ENCODE peak calls at places on chromosomes 11 and 22, in four cellular contexts. One of them, this sample, is unnamed.
A peak's percentile ranks its signal among the peaks of the same experiment; 100 is the strongest.

GRCh38 chr22:34623580-34623979 is 442.4 kb upstream of the ISX start:
- DNase-seq in A549: no peak
- DNase-seq in HepG2: no peak
- DNase-seq in K562: no peak
- DNase-seq in this sample: no peak

GRCh38 chr11:77377734-77378133 is 76.2 kb upstream of the GDPD4 start:
- DNase-seq in A549: no peak
- DNase-seq in HepG2: no peak
- DNase-seq in K562: no peak
- DNase-seq in this sample: no peak

GRCh38 chr11:3169952-3170755 is 5.0 kb upstream of the OSBPL5 start:
- DNase-seq in A549: no peak
- DNase-seq in HepG2: no peak
- DNase-seq in K562: no peak
- DNase-seq in this sample: no peak

GRCh38 chr11:128759597-128759996 is 65.7 kb downstream of the FLI1 start:
- DNase-seq in A549: no peak
- DNase-seq in HepG2: no peak
- DNase-seq in K562: no peak
- DNase-seq in this sample: no peak

GRCh38 chr11:8234425-8234821 is 29.3 kb downstream of the LMO1 start:
- DNase-seq in A549: peak; percentile 86
- DNase-seq in HepG2: no peak
- DNase-seq in K562: no peak
- DNase-seq in this sample: no peak

GRCh38 chr11:104329043-104329442 is 165.1 kb upstream of the PDGFD start:
- DNase-seq in A549: no peak
- DNase-seq in HepG2: no peak
- DNase-seq in K562: no peak
- DNase-seq in this sample: no peak

GRCh38 chr11:32580967-32581366 is 2.7 kb upstream of the EIF3M start:
- DNase-seq in A549: no peak
- DNase-seq in HepG2: peak; percentile 35
- DNase-seq in K562: no peak
- DNase-seq in this sample: no peak

GRCh38 chr11:38282718-38283117 is 1684.7 kb upstream of the RAG2 start:
- DNase-seq in A549: no peak
- DNase-seq in HepG2: no peak
- DNase-seq in K562: no peak
- DNase-seq in this sample: no peak

GRCh38 chr22:47196881-47197701 is 434.6 kb downstream of the TBC1D22A start:
- DNase-seq in A549: no peak
- DNase-seq in HepG2: no peak
- DNase-seq in K562: no peak
- DNase-seq in this sample: no peak

GRCh38 chr11:105861225-105861624 is 160.8 kb downstream of the MSANTD4 start:
- DNase-seq in A549: no peak
- DNase-seq in HepG2: no peak
- DNase-seq in K562: no peak
- DNase-seq in this sample: no peak

GRCh38 chr11:746289-747175 is 732 bp upstream of the TALDO1 start:
- DNase-seq in A549: no peak
- DNase-seq in HepG2: no peak
- DNase-seq in K562: no peak
- DNase-seq in this sample: peak; percentile 57

GRCh38 chr11:6225024-6225423 is 9.4 kb downstream of the FHIP1B start:
- DNase-seq in A549: no peak
- DNase-seq in HepG2: no peak
- DNase-seq in K562: no peak
- DNase-seq in this sample: no peak

GRCh38 chr11:44290206-44290605 is 19.7 kb downstream of the ALX4 start:
- DNase-seq in A549: no peak
- DNase-seq in HepG2: no peak
- DNase-seq in K562: no peak
- DNase-seq in this sample: no peak

GRCh38 chr11:96151501-96151900 is 191.5 kb downstream of the MAML2 start:
- DNase-seq in A549: no peak
- DNase-seq in HepG2: no peak
- DNase-seq in K562: no peak
- DNase-seq in this sample: no peak

GRCh38 chr11:90178751-90179150 is 44.1 kb downstream of the CHORDC1 start:
- DNase-seq in A549: no peak
- DNase-seq in HepG2: no peak
- DNase-seq in K562: no peak
- DNase-seq in this sample: no peak

GRCh38 chr11:86639172-86639571 is 33.2 kb downstream of the ME3 start:
- DNase-seq in A549: no peak
- DNase-seq in HepG2: no peak
- DNase-seq in K562: no peak
- DNase-seq in this sample: no peak

GRCh38 chr11:32333335-32333991 is 101.9 kb downstream of the WT1 start:
- DNase-seq in A549: peak; percentile 73
- DNase-seq in HepG2: no peak
- DNase-seq in K562: no peak
- DNase-seq in this sample: peak; percentile 79

GRCh38 chr11:46832511-46833214 is 13.4 kb downstream of the CKAP5 start:
- DNase-seq in A549: no peak
- DNase-seq in HepG2: no peak
- DNase-seq in K562: peak; percentile 55
- DNase-seq in this sample: no peak

GRCh38 chr11:116457336-116458007 is 315.3 kb downstream of the BUD13 start:
- DNase-seq in A549: no peak
- DNase-seq in HepG2: no peak
- DNase-seq in K562: no peak
- DNase-seq in this sample: no peak

GRCh38 chr11:74504100-74504691 is 10.7 kb upstream of the LIPT2 start:
- DNase-seq in A549: no peak
- DNase-seq in HepG2: peak; percentile 27
- DNase-seq in K562: no peak
- DNase-seq in this sample: no peak

GRCh38 chr22:43412808-43413785 is 1.3 kb downstream of the MPPED1 start:
- DNase-seq in A549: no peak
- DNase-seq in HepG2: no peak
- DNase-seq in K562: no peak
- DNase-seq in this sample: no peak

GRCh38 chr11:20036625-20037335 is 123.5 kb downstream of the DBX1 start:
- DNase-seq in A549: no peak
- DNase-seq in HepG2: no peak
- DNase-seq in K562: no peak
- DNase-seq in this sample: no peak

GRCh38 chr11:7576671-7577225 is 62.9 kb downstream of the PPFIBP2 start:
- DNase-seq in A549: no peak
- DNase-seq in HepG2: no peak
- DNase-seq in K562: no peak
- DNase-seq in this sample: no peak

GRCh38 chr11:76789443-76789719 is 6.2 kb downstream of the TSKU start:
- DNase-seq in A549: no peak
- DNase-seq in HepG2: no peak
- DNase-seq in K562: no peak
- DNase-seq in this sample: no peak

GRCh38 chr11:134639586-134640330 is 227.7 kb upstream of the B3GAT1 start:
- DNase-seq in A549: no peak
- DNase-seq in HepG2: no peak
- DNase-seq in K562: no peak
- DNase-seq in this sample: no peak

GRCh38 chr11:6258571-6258998 is 1.1 kb upstream of the CCKBR start:
- DNase-seq in A549: no peak
- DNase-seq in HepG2: no peak
- DNase-seq in K562: no peak
- DNase-seq in this sample: peak; percentile 36

GRCh38 chr11:67499808-67500793 is 5.1 kb downstream of the PITPNM1 start:
- DNase-seq in A549: no peak
- DNase-seq in HepG2: no peak
- DNase-seq in K562: no peak
- DNase-seq in this sample: no peak

GRCh38 chr11:14934641-14935351 is 37.4 kb downstream of the CALCA start:
- DNase-seq in A549: no peak
- DNase-seq in HepG2: no peak
- DNase-seq in K562: no peak
- DNase-seq in this sample: no peak

GRCh38 chr11:34745209-34745608 is 124.3 kb downstream of the EHF start:
- DNase-seq in A549: no peak
- DNase-seq in HepG2: peak; percentile 23
- DNase-seq in K562: no peak
- DNase-seq in this sample: no peak

GRCh38 chr11:104609297-104609696 is 289.0 kb downstream of the CASP12 start:
- DNase-seq in A549: peak; percentile 5
- DNase-seq in HepG2: peak; percentile 24
- DNase-seq in K562: no peak
- DNase-seq in this sample: peak; percentile 25

GRCh38 chr11:119854521-119854920 is 125.5 kb upstream of the NECTIN1 start:
- DNase-seq in A549: no peak
- DNase-seq in HepG2: no peak
- DNase-seq in K562: no peak
- DNase-seq in this sample: no peak

GRCh38 chr11:120079750-120080610 is 57.9 kb downstream of the TRIM29 start:
- DNase-seq in A549: no peak
- DNase-seq in HepG2: peak; percentile 34
- DNase-seq in K562: peak; percentile 50
- DNase-seq in this sample: peak; percentile 68

GRCh38 chr22:24728790-24729637 is 45.5 kb downstream of the PIWIL3 start:
- DNase-seq in A549: no peak
- DNase-seq in HepG2: peak; percentile 92
- DNase-seq in K562: peak; percentile 87
- DNase-seq in this sample: no peak

GRCh38 chr11:119608781-119609180 is 120.2 kb downstream of the NECTIN1 start:
- DNase-seq in A549: no peak
- DNase-seq in HepG2: peak; percentile 18
- DNase-seq in K562: no peak
- DNase-seq in this sample: no peak

GRCh38 chr11:113198907-113199660 is 115.3 kb upstream of the TTC12 start:
- DNase-seq in A549: no peak
- DNase-seq in HepG2: no peak
- DNase-seq in K562: no peak
- DNase-seq in this sample: no peak

DNA sequence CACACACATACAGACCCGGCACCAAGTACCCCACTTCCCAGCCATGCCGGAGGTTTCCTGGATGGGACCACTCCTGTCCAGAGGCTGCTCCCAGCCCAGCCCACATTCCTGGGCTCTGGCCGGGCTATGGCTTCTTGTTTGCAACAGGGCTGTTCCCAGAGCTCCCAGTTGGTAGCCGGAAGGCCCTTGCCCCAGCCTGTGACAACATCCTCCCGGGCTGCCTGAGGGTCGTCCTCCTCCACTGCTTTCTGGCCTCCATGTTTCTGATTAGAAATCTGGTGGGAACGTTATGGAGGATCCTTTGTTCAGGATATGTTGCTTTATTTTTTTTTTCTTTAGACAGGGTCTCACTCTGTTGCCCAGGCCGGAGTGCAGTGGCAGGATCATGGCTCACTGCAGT is 952 bp upstream of the CYP2D6 start:
- DNase-seq in A549: no peak
- DNase-seq in HepG2: peak; percentile 37
- DNase-seq in K562: no peak
- DNase-seq in this sample: no peak
- TF ChIP-seq HMGXB4 in A549: no peak
- TF ChIP-seq HMGXB4 in HepG2: no peak
- TF ChIP-seq HMGXB4 in K562: no peak
- TF ChIP-seq HMGXB4 in this sample: no peak

GRCh38 chr11:88411265-88411664 is 73.7 kb upstream of the CTSC start:
- DNase-seq in A549: no peak
- DNase-seq in HepG2: no peak
- DNase-seq in K562: no peak
- DNase-seq in this sample: no peak
- TF ChIP-seq HMGXB4 in A549: no peak
- TF ChIP-seq HMGXB4 in HepG2: no peak
- TF ChIP-seq HMGXB4 in K562: no peak
- TF ChIP-seq HMGXB4 in this sample: no peak

GRCh38 chr11:69144719-69145365 is 10.9 kb upstream of the SMIM38 start:
- DNase-seq in A549: no peak
- DNase-seq in HepG2: no peak
- DNase-seq in K562: no peak
- DNase-seq in this sample: no peak
- TF ChIP-seq HMGXB4 in A549: no peak
- TF ChIP-seq HMGXB4 in HepG2: no peak
- TF ChIP-seq HMGXB4 in K562: no peak
- TF ChIP-seq HMGXB4 in this sample: no peak

GRCh38 chr22:29912605-29913398 is 29.8 kb downstream of the MTMR3 start:
- DNase-seq in A549: no peak
- DNase-seq in HepG2: no peak
- DNase-seq in K562: no peak
- DNase-seq in this sample: no peak
- TF ChIP-seq HMGXB4 in A549: no peak
- TF ChIP-seq HMGXB4 in HepG2: no peak
- TF ChIP-seq HMGXB4 in K562: no peak
- TF ChIP-seq HMGXB4 in this sample: no peak

GRCh38 chr11:61338783-61339489 is 5.9 kb downstream of the TKFC start:
- DNase-seq in A549: no peak
- DNase-seq in HepG2: no peak
- DNase-seq in K562: no peak
- DNase-seq in this sample: no peak
- TF ChIP-seq HMGXB4 in A549: no peak
- TF ChIP-seq HMGXB4 in HepG2: no peak
- TF ChIP-seq HMGXB4 in K562: no peak
- TF ChIP-seq HMGXB4 in this sample: no peak

DNA sequence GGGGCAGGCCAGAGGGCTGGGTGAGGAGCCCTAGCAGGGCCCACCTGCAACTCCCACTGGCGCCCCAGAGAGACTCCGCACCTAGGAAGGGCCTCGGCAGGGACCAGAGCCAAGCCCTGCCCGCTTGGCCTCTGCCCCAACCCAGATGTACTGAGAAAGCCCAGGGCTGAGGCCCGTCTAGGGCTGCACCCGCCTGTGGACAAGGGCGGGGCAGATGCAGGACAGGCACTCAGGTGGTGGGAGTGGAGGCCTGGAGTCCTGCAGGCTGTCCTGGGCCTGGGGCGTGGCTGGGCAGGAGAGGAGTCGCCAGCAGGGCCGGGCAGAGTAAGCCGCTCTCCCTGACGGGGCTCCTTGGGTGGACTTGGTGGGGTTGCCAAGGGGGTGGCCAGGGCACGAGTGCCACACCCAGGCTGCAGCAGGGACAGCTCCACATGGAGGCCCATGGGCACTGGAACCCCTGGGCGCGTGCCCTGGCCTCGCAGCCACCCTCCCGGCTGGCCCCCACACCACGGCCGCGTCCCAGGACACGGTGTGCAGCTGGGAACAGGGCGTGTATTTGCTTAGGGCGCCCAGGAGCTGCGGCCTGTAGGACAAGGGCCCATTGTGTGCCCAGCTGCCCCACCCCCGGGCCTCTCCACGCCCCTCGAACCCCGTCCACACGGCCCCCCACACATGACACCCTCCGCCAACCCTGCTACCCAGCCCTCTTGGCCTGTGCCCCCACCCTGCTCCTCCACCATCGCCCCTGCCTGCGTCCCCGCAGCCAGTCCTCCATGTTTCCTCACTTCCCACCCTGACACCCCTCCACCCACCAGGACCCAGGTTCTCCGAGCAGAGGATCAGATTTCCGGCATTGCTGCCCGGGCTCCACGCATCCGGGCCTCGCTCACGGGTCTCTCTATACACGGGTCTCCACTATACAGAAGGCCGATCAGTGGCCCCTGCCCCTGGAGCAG is 11.3 kb upstream of the PIM3 start:
- DNase-seq in A549: no peak
- DNase-seq in HepG2: peak; percentile 84
- DNase-seq in K562: no peak
- DNase-seq in this sample: no peak
- TF ChIP-seq HMGXB4 in A549: no peak
- TF ChIP-seq HMGXB4 in HepG2: peak; percentile 62
- TF ChIP-seq HMGXB4 in K562: no peak
- TF ChIP-seq HMGXB4 in this sample: no peak

GRCh38 chr11:121365304-121365703 is 72.7 kb downstream of the SC5D start:
- DNase-seq in A549: no peak
- DNase-seq in HepG2: no peak
- DNase-seq in K562: no peak
- DNase-seq in this sample: no peak
- TF ChIP-seq HMGXB4 in A549: no peak
- TF ChIP-seq HMGXB4 in HepG2: no peak
- TF ChIP-seq HMGXB4 in K562: no peak
- TF ChIP-seq HMGXB4 in this sample: no peak